ENCODE peak calls at places on chromosome 11, in four cellular contexts. H, M, Q and S are unnamed samples.
A peak's percentile ranks its signal among the peaks of the same experiment; 100 is the strongest.

GRCh38 chr11:1509626-1510255 is 23.2 kb upstream of the MOB2 start:
- DNase-seq in H (no peak), M (no peak), Q (no peak), S (no peak)

GRCh38 chr11:66728760-66729385 is at the start of gene SPTBN2:
- DNase-seq in H (no peak), Q (peak; percentile 61), M (no peak), S (no peak)

GRCh38 chr11:43367382-43368178 is 8.9 kb downstream of the TTC17 start:
- DNase-seq in H (peak; percentile 56), M (no peak), Q (no peak), S (no peak)

GRCh38 chr11:111327908-111328624 is 29.7 kb downstream of the POU2AF3 start:
- DNase-seq in M (no peak), H (no peak), Q (peak; percentile 45), S (no peak)

GRCh38 chr11:33564856-33565453 is 135.7 kb downstream of the C11orf91 start:
- DNase-seq in Q (peak; percentile 45), M (no peak), H (no peak), S (no peak)

GRCh38 chr11:63880031-63880841 is 36.7 kb downstream of the RCOR2 start:
- DNase-seq in H (peak; percentile 82), M (no peak), Q (no peak), S (no peak)

GRCh38 chr11:61682093-61682732 is 2.0 kb downstream of the DAGLA start:
- DNase-seq in H (no peak), Q (no peak), M (no peak), S (no peak)

GRCh38 chr11:92314499-92314898 is 89.9 kb downstream of the FAT3 start:
- DNase-seq in H (no peak), Q (no peak), M (no peak), S (no peak)

GRCh38 chr11:77019976-77020591 is 14.1 kb upstream of the B3GNT6 start:
- DNase-seq in H (peak; percentile 61), Q (no peak), M (no peak), S (no peak)

GRCh38 chr11:7600205-7600775 is 73.0 kb downstream of the CYB5R2 start:
- DNase-seq in M (no peak), H (peak; percentile 78), Q (no peak), S (no peak)

GRCh38 chr11:132453411-132453810 is 1078.9 kb downstream of the OPCML start:
- DNase-seq in H (no peak), Q (no peak), M (no peak), S (no peak)

GRCh38 chr11:35305670-35306382 is 113.5 kb downstream of the SLC1A2 start:
- DNase-seq in H (peak; percentile 56), Q (peak; percentile 76), M (peak; percentile 21), S (peak; percentile 33)

GRCh38 chr11:116837231-116838091 is at the start of gene APOA1:
- DNase-seq in M (no peak), H (no peak), Q (no peak), S (peak; percentile 21)

GRCh38 chr11:19679952-19680823 is 32.4 kb upstream of the NAV2 start:
- DNase-seq in H (peak; percentile 99), Q (peak; percentile 52), M (peak; percentile 39), S (no peak)

GRCh38 chr11:128802358-128802981 is 64.6 kb downstream of the KCNJ1 start:
- DNase-seq in H (no peak), Q (peak; percentile 68), M (no peak), S (peak; percentile 26)

GRCh38 chr11:59356561-59356960 is 2.1 kb upstream of the OR5AN1 start:
- DNase-seq in M (no peak), Q (no peak), H (no peak), S (no peak)

GRCh38 chr11:45803981-45804805 is 756 bp upstream of the SLC35C1 start:
- DNase-seq in M (no peak), H (peak; percentile 33), Q (peak; percentile 82), S (peak; percentile 54)

GRCh38 chr11:2891901-2892214 is 6.3 kb upstream of the CDKN1C start:
- DNase-seq in Q (no peak), H (peak; percentile 30), M (no peak), S (no peak)
- H3K23ac ChIP-seq in Q (no peak overlapping the region), H (peak overlapping the region; percentile 48), M (no peak overlapping the region), S (peak overlapping the region; percentile 29)

GRCh38 chr11:15864021-15864805 is 492.1 kb downstream of the SOX6 start:
- DNase-seq in M (no peak), H (no peak), Q (no peak), S (no peak)
- H3K23ac ChIP-seq in M (no peak overlapping the region), H (no peak overlapping the region), Q (no peak overlapping the region), S (no peak overlapping the region)

DNA sequence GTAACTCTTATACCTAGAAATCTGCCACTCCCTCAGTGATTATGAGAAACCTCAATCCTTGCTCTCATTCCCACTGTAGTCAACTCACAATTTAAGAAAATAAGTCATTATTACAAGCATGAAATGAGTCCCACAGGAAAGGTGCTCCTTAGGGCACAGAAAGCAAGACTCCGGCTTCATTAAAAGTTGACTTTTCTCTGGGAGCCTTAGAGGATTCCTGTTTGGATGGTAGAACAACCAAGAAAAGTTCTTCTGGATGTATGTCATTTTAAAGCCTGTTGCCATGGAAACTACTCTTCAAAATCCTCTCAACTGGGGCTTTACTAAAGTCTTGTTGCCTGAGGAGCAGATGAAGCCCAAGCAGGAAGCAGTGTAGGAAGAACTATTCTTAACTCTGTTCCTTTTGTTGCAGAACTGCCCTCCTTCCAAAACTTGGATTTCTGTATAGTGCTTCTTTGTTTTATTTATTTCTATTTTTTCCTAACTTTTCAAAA is at the start of gene OR8B8:
- DNase-seq in Q (no peak), M (no peak), H (no peak), S (no peak)
- H3K23ac ChIP-seq in Q (no peak within 1 kb of the TSS), M (no peak within 1 kb of the TSS), H (no peak within 1 kb of the TSS), S (no peak within 1 kb of the TSS)

GRCh38 chr11:118574636-118575035 is 2.4 kb downstream of the ARCN1 start:
- DNase-seq in M (no peak), Q (no peak), H (no peak), S (no peak)

GRCh38 chr11:118569670-118570069 is 2.5 kb upstream of the ARCN1 start:
- DNase-seq in M (no peak), Q (no peak), H (no peak), S (no peak)

GRCh38 chr11:118572075-118572913 is at the start of gene ARCN1:
- DNase-seq in Q (peak; percentile 91), M (peak; percentile 47), H (peak; percentile 73), S (peak; percentile 79)

GRCh38 chr11:118570787-118571186 is 1.4 kb upstream of the ARCN1 start:
- DNase-seq in Q (no peak), M (no peak), H (no peak), S (no peak)

DNA sequence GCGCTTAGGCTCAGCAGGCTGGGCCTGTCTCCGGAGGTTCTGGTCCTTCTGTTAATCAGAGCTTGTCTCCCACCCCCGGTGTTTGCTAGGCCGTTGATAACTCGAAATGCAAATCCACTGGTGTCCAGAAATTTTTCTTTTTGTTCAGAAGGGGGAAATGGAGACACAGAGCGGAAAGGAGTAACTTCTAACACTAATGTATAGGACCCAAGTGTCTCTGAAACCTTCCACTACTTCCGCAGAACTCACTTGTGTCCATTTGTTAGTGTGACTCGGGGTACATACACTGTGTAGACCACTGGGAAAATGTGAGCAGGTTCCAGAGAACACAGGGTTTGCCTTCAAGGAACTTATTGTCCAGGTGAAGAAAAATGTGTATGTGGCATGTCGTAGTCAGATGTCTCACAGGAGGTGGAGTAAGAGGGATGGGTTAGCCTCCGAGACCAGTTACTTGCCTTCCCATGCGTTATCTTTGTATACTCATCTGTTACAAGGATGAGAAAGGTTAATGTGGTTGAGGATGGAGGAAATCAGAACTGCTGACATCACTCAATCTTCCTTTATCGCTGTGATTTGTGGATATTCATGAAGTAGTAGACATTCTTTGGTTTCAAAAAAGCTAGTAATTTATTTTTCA is 823 bp downstream of the ARCN1 start:
- DNase-seq in Q (no peak), M (no peak), H (peak; percentile 75), S (peak; percentile 11)
- H3K23ac ChIP-seq in Q (no peak overlapping the region), M (no peak overlapping the region), H (peak overlapping the region; percentile 99), S (peak overlapping the region; percentile 93)

DNA sequence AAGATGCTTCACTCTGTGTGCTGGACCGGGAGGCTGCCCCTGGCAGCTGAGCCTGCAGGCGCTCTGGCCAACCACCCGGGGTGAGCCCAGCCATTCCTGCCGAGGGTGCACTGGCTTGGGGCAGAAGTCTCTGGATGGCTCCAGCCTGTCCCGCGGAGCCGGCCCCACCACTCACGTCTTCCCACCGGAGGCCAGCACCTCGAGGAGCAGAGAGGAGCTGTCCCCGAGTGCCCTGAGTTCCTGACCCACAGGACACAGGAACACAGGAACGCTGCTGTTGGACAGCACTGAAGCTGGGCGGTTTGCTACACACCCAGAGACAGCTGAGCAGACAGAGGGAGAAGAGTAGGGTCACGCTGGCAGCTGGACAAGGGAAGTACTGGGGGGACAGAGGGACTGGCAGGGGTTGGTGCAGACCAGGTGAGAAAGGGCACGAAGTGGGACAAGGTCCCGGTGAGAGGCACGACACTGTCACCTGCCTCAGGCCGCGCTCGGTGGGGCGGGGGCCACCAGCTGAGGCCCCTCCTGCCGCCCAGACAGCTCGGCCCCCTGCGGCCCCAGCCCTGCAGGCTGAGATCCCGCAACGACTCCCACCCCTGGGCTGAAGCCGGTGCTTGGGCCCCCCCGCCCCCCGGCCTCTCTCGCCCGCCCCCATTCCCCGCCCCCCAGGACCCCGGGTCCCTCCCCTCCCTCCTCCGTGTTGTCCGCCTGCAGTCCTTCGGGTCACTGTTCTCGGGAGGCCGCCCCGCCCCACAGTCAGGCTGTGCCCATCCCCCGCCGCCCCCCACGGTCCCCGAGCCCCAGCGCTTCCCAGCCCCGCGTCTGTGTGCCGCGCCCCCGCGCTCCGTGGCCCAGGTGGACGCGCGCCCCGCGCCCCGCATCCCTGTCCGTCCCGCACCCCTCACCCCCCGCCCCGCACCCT is 624 bp upstream of the B4GALNT4 start:
- DNase-seq in M (no peak), Q (peak; percentile 56), H (peak; percentile 18), S (peak; percentile 32)
- H3K23ac ChIP-seq in M (no peak overlapping the region), Q (no peak overlapping the region), H (peak overlapping the region; percentile 89), S (peak overlapping the region; percentile 32)

GRCh38 chr11:72042059-72042425 is 38.3 kb downstream of the NUMA1 start:
- DNase-seq in H (no peak), Q (no peak), M (no peak), S (no peak)
- H3K23ac ChIP-seq in H (peak overlapping the region; percentile 98), Q (no peak overlapping the region), M (no peak overlapping the region), S (peak overlapping the region; percentile 51)

GRCh38 chr11:17839973-17840611 is 105.5 kb downstream of the KCNC1 start:
- DNase-seq in M (no peak), Q (no peak), H (peak; percentile 22), S (no peak)

GRCh38 chr11:17838102-17838501 is 103.5 kb downstream of the KCNC1 start:
- DNase-seq in H (no peak), Q (no peak), M (no peak), S (no peak)

DNA sequence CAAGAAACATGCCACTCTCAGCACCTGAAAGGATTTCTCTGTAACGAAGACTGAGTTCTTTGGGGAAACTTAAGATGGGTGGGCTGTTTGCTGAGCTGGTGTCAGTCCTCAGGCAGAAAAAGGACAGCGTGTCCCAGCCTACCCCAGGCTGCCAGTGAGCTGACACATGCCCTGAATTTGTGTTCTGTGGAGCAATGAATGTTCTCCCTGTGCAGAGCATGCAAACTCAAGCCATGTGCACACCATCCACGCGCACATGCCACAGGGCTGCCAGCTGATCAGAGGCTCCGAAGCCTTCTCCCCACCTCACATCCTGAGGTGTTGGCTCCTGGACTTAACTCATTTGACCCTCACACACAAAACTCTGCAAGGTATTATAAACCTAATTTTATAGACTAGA is 104.9 kb downstream of the KCNC1 start:
- DNase-seq in H (no peak), Q (no peak), M (no peak), S (no peak)
- H3K23ac ChIP-seq in H (no peak overlapping the region), Q (no peak overlapping the region), M (no peak overlapping the region), S (no peak overlapping the region)